ENCODE peak calls at places on chromosomes 12 and 14, in five cellular contexts. B, Y, Z, W and O are unnamed samples.

GRCh38 chr12:99029502-99030271 is 384.6 kb downstream of the APAF1 start:
- DNase-seq in Y (no peak), W (no peak), B (no peak), Z (no peak), O (no peak)

GRCh38 chr12:75705749-75706719 is 194.6 kb upstream of the KRR1 start:
- DNase-seq in Y (peak; percentile 48), Z (no peak), B (peak; percentile 78), W (no peak), O (no peak)

GRCh38 chr12:15732341-15733061 is 56.7 kb downstream of the EPS8 start:
- DNase-seq in Z (no peak), B (no peak), Y (no peak), W (no peak), O (no peak)

GRCh38 chr12:8951744-8952143 is 2.3 kb upstream of the M6PR start:
- DNase-seq in W (no peak), Y (no peak), Z (no peak), B (no peak), O (no peak)

GRCh38 chr12:116133149-116133548 is 144.3 kb downstream of the MED13L start:
- DNase-seq in W (no peak), B (no peak), Z (no peak), Y (no peak), O (no peak)

GRCh38 chr14:68203871-68204270 is 384.3 kb downstream of the RAD51B start:
- DNase-seq in B (no peak), Z (no peak), Y (no peak), W (no peak), O (no peak)

GRCh38 chr12:21697829-21698630 is 40.4 kb upstream of the LDHB start:
- DNase-seq in Z (no peak), Y (no peak), B (no peak), W (no peak), O (no peak)

GRCh38 chr12:92621833-92622232 is 81.0 kb upstream of the PLEKHG7 start:
- DNase-seq in Y (no peak), B (no peak), Z (no peak), W (no peak), O (no peak)

GRCh38 chr12:53046655-53047220 is 3.1 kb upstream of the TNS2 start:
- DNase-seq in Z (no peak), W (no peak), B (peak; percentile 96), Y (peak; percentile 90), O (peak; percentile 90)

GRCh38 chr12:52524898-52525591 is 4.9 kb upstream of the KRT5 start:
- DNase-seq in Y (no peak), Z (no peak), W (no peak), B (no peak), O (no peak)

GRCh38 chr14:64438181-64438839 is 27.0 kb upstream of the AKAP5 start:
- DNase-seq in B (no peak), Z (no peak), Y (no peak), W (no peak), O (no peak)

GRCh38 chr12:9134981-9135628 is 19.4 kb upstream of the A2M start:
- DNase-seq in W (no peak), Z (no peak), B (no peak), Y (no peak), O (no peak)

GRCh38 chr12:132049442-132049841 is 94.7 kb downstream of the DDX51 start:
- DNase-seq in W (no peak), Y (no peak), B (peak; percentile 11), Z (no peak), O (no peak)

GRCh38 chr12:100651694-100652093 is 78.2 kb downstream of the GAS2L3 start:
- DNase-seq in Y (no peak), W (no peak), B (no peak), Z (no peak), O (no peak)

GRCh38 chr12:56699020-56699661 is 11.1 kb upstream of the PTGES3 start:
- DNase-seq in Z (no peak), W (no peak), Y (no peak), B (no peak), O (no peak)

GRCh38 chr12:86914716-86915115 is 658.5 kb upstream of the MGAT4C start:
- DNase-seq in B (no peak), Y (no peak), Z (no peak), W (no peak), O (no peak)

GRCh38 chr14:103087343-103087835 is 3.4 kb downstream of the LBHD2 start:
- DNase-seq in Y (no peak), B (no peak), Z (no peak), W (no peak), O (no peak)

GRCh38 chr12:1935242-1935641 is 16.8 kb upstream of the CACNA2D4 start:
- DNase-seq in W (no peak), Y (no peak), B (no peak), Z (no peak), O (no peak)

GRCh38 chr14:92105845-92106094 is 612 bp downstream of the ATXN3 start:
- DNase-seq in B (peak; percentile 79), Z (no peak), W (no peak), Y (peak; percentile 63), O (peak; percentile 79)

GRCh38 chr14:94307410-94307992 is 14.4 kb upstream of the SERPINA10 start:
- DNase-seq in Z (no peak), W (no peak), B (no peak), Y (no peak), O (no peak)

GRCh38 chr12:6476496-6476895 is 6.0 kb upstream of the VAMP1 start:
- DNase-seq in B (no peak), W (no peak), Y (no peak), Z (no peak), O (no peak)

GRCh38 chr14:64137657-64138290 is 156.4 kb downstream of the ESR2 start:
- DNase-seq in Y (no peak), W (no peak), Z (no peak), B (no peak), O (no peak)

GRCh38 chr14:68380304-68380840 is 412.5 kb downstream of the ZFP36L1 start:
- DNase-seq in B (no peak), W (no peak), Y (no peak), Z (no peak), O (no peak)

GRCh38 chr14:70317969-70318634 is 41.4 kb downstream of the COX16 start:
- DNase-seq in W (no peak), Y (no peak), B (no peak), Z (peak; percentile 23), O (no peak)

GRCh38 chr12:106084048-106084671 is 54.6 kb downstream of the NUAK1 start:
- DNase-seq in Z (peak; percentile 57), W (no peak), Y (no peak), B (no peak), O (no peak)

DNA sequence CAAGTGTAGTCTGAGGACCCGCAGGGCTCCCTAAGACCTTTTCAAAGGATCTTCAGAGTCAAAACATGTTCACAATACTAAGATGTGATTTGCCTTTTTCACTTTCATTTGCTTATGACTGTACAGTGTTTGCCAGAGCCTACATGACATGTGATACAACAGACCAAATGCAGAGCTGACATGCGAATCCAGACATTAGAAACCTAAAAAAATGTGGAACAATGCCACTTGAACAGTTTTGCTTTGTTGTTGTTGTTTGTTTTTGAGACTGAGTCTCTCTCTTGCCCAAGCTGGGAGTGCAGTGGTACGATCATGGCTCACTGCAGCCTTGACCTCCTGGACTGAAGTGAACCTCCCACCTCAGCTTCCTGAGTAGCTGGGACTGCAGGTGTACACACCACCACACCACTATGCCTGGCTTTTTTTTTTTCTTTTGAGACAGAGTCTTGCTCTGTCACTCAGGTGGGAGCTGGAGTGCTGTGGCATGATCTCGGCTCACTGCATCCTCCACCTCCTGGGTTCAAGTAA is 5.3 kb upstream of the RAB35 start:
- DNase-seq in Y (no peak), B (no peak), W (no peak), Z (no peak), O (no peak)
- H3K4me3 ChIP-seq in Y (no peak overlapping the region), B (no peak overlapping the region), W (no peak overlapping the region), Z (no peak overlapping the region), O (no peak overlapping the region)

DNA sequence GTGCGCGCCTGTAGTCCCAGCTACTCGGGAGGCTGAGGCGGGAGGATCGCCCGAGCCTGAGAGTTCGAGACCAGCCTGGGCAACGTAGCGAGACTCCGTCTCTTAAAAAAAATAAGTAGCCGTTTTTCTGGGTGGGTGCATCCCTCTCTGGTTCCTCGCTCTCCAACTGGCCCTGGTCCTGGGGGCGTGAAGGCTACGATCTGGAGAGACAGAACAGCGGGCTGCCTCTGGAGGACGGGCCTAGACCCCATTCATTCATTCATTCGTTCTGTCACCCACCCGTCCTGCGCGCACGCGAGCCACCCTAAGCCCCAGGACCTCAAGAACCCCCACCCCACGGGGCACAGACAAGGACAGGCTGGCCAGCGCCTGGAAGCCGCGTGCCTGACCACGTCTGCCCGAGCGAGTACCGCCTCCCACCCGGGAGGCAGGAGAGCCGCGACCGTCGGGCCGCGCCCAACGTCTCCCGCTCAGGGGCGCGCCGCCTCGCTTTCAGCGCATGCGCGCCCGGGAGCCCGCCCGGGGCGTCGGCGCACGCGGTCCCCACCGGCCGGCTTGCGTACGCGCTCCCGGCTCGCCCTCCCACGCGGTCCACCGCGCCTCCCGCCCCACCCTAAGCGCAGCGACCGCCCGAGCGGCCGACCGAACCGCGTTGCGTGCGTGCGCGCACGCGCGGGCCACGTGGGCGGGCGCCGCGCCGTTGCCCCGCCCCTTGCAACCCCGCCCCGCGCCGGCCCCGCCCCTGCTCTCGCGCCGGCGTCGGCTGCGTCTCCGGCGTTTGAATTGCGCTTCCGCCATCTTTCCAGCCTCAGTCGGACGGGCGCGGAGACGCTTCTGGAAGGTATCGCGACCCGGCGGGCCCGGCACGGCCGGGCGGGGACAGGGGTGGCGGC is at the start of gene RAN:
- DNase-seq in W (peak; percentile 89), B (peak; percentile 97), Y (peak; percentile 91), Z (peak; percentile 71), O (peak; percentile 95)
- H3K4me1 ChIP-seq in W (peaks cover 54% of the 10 kb centered on the region), B (no peaks in the 10 kb centered on the region), Y (peaks cover 37% of the 10 kb centered on the region), Z (peaks cover 3% of the 10 kb centered on the region), O (peaks cover 20% of the 10 kb centered on the region)

DNA sequence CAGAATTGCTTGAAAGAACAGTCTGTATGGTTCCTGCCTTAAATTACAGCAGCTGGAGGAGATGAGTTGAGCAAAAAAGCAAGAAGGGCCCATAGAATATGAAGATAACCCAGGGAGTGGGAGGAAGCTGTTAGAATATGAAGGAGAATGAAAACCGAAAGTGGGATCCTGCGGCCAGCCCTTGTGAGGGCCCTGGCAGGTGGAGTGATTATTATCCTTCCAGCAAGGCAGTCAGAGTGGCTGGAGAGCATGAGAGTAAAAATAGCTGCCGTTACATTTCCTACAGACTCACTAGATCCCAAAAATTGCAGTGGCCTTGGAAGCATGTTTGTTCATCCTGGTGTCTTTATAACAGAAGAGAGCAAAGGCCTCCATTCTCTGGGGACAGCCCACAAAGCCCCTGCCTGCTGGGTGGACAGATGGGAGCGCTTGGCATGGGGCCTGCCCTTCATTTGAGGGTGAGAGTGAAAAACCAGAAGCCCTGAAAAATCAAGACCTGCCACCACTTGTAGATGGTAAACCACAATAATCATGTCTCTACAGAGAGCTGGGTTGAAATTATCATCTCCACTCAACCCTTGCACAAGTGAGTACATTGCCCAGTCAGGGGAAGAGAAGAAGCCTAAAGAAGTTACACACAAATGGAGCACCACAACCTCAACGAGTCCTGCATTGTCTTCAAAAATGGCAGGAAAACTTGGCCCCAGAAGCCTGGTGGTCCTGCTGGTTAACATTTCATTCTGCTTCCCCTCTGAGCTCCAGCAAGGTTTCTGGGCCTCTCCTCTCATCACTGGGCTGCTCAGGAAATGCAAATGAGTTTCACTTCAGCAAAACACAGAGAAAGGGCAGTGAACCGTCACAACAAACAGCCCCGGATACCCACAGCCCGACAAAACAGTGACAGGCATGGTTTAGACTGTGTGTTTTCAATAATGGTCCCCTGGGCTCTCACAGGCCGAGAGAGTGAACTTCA is 20.5 kb downstream of the ZDHHC22 start:
- DNase-seq in B (no peak), Y (no peak), Z (no peak), W (no peak), O (no peak)
- H3K4me3 ChIP-seq in B (no peak overlapping the region), Y (peak overlapping the region; percentile 33), Z (no peak overlapping the region), W (no peak overlapping the region), O (peak overlapping the region; percentile 28)

GRCh38 chr12:13851828-13852227 is 129.6 kb downstream of the GRIN2B start:
- DNase-seq in B (no peak), Y (no peak), W (no peak), Z (peak; percentile 41), O (no peak)

GRCh38 chr12:13857750-13858149 is 123.7 kb downstream of the GRIN2B start:
- DNase-seq in Z (no peak), Y (no peak), W (no peak), B (no peak), O (no peak)

GRCh38 chr12:13853471-13853870 is 127.9 kb downstream of the GRIN2B start:
- DNase-seq in Y (no peak), W (no peak), Z (no peak), B (no peak), O (no peak)
- H3K4me1 ChIP-seq in Y (peaks cover 10% of the 10 kb centered on the region), W (no peaks in the 10 kb centered on the region), Z (no peaks in the 10 kb centered on the region), B (no peaks in the 10 kb centered on the region), O (no peaks in the 10 kb centered on the region)